ENCODE peak calls at places on chromosomes 12 and 14, in four cellular contexts. One of them, this sample, is unnamed. For H3K4me1, the result is how much of the 10 kb centered on the place peaks cover.

GRCh38 chr14:28756896-28757570 is 9.6 kb upstream of the FOXG1 start:
- DNase-seq in psoas muscle: no peak
- DNase-seq in left lung: no peak
- DNase-seq in A549: peak
- DNase-seq in this sample: no peak

GRCh38 chr12:51391047-51391837 is at the start of gene GALNT6:
- DNase-seq in psoas muscle: no peak
- DNase-seq in left lung: peak
- DNase-seq in A549: no peak
- DNase-seq in this sample: peak

GRCh38 chr14:72630374-72630773 is 263.5 kb downstream of the DPF3 start:
- DNase-seq in psoas muscle: no peak
- DNase-seq in left lung: no peak
- DNase-seq in A549: no peak
- DNase-seq in this sample: peak

GRCh38 chr14:74739293-74740030 is 23.7 kb upstream of the YLPM1 start:
- DNase-seq in psoas muscle: no peak
- DNase-seq in left lung: no peak
- DNase-seq in A549: peak
- DNase-seq in this sample: no peak

GRCh38 chr14:90553298-90553920 is 156.6 kb downstream of the CALM1 start:
- DNase-seq in psoas muscle: no peak
- DNase-seq in left lung: no peak
- DNase-seq in A549: no peak
- DNase-seq in this sample: no peak

GRCh38 chr12:25089738-25090137 is 105.2 kb downstream of the DNAI7 start:
- DNase-seq in psoas muscle: no peak
- DNase-seq in left lung: no peak
- DNase-seq in A549: no peak
- DNase-seq in this sample: no peak

GRCh38 chr12:40672650-40673319 is 19.5 kb upstream of the CNTN1 start:
- DNase-seq in psoas muscle: no peak
- DNase-seq in left lung: no peak
- DNase-seq in A549: no peak
- DNase-seq in this sample: no peak

GRCh38 chr12:124927325-124928094 is 13.1 kb upstream of the UBC start:
- DNase-seq in psoas muscle: peak
- DNase-seq in left lung: peak
- DNase-seq in A549: peak
- DNase-seq in this sample: peak

GRCh38 chr12:3515506-3515905 is 24.5 kb downstream of the PRMT8 start:
- DNase-seq in psoas muscle: no peak
- DNase-seq in left lung: no peak
- DNase-seq in A549: no peak
- DNase-seq in this sample: no peak

GRCh38 chr12:57473886-57474285 is 5.8 kb downstream of the ARHGAP9 start:
- DNase-seq in psoas muscle: no peak
- DNase-seq in left lung: no peak
- DNase-seq in A549: no peak
- DNase-seq in this sample: no peak

GRCh38 chr14:39731912-39732311 is 299.7 kb upstream of the FBXO33 start:
- DNase-seq in psoas muscle: no peak
- DNase-seq in left lung: no peak
- DNase-seq in A549: peak
- DNase-seq in this sample: no peak

GRCh38 chr14:87797001-87797400 is 196.0 kb downstream of the GALC start:
- DNase-seq in psoas muscle: no peak
- DNase-seq in left lung: no peak
- DNase-seq in A549: no peak
- DNase-seq in this sample: no peak
- H3K4me1 ChIP-seq in psoas muscle: under half
- H3K4me1 ChIP-seq in left lung: under half
- H3K4me1 ChIP-seq in A549: under half
- H3K4me1 ChIP-seq in this sample: under half

GRCh38 chr14:53967606-53968005 is 11.0 kb upstream of the BMP4 start:
- DNase-seq in psoas muscle: no peak
- DNase-seq in left lung: no peak
- DNase-seq in A549: no peak
- DNase-seq in this sample: no peak

GRCh38 chr14:53968756-53969155 is 12.1 kb upstream of the BMP4 start:
- DNase-seq in psoas muscle: no peak
- DNase-seq in left lung: no peak
- DNase-seq in A549: no peak
- DNase-seq in this sample: no peak

GRCh38 chr14:53962954-53963490 is 6.4 kb upstream of the BMP4 start:
- DNase-seq in psoas muscle: no peak
- DNase-seq in left lung: no peak
- DNase-seq in A549: no peak
- DNase-seq in this sample: no peak

GRCh38 chr14:53964249-53964648 is 7.6 kb upstream of the BMP4 start:
- DNase-seq in psoas muscle: no peak
- DNase-seq in left lung: no peak
- DNase-seq in A549: no peak
- DNase-seq in this sample: no peak

GRCh38 chr14:53963491-53964227 is 7.0 kb upstream of the BMP4 start:
- DNase-seq in psoas muscle: peak
- DNase-seq in left lung: peak
- DNase-seq in A549: peak
- DNase-seq in this sample: peak
- H3K4me3 ChIP-seq in psoas muscle: peak
- H3K4me3 ChIP-seq in left lung: peak
- H3K4me3 ChIP-seq in A549: peak
- H3K4me3 ChIP-seq in this sample: peak

GRCh38 chr12:106291342-106291741 is 11.2 kb upstream of the TCP11L2 start:
- DNase-seq in psoas muscle: no peak
- DNase-seq in left lung: no peak
- DNase-seq in A549: no peak
- DNase-seq in this sample: no peak
- H3K27ac ChIP-seq in psoas muscle: no peak
- H3K27ac ChIP-seq in left lung: peak
- H3K27ac ChIP-seq in A549: no peak
- H3K27ac ChIP-seq in this sample: no peak

GRCh38 chr14:68931063-68931462 is 48.0 kb downstream of the ACTN1 start:
- DNase-seq in psoas muscle: no peak
- DNase-seq in left lung: no peak
- DNase-seq in A549: no peak
- DNase-seq in this sample: no peak
- H3K4me1 ChIP-seq in psoas muscle: under half
- H3K4me1 ChIP-seq in left lung: half or more
- H3K4me1 ChIP-seq in A549: half or more
- H3K4me1 ChIP-seq in this sample: under half

GRCh38 chr12:68854554-68854953 is 46.6 kb downstream of the MDM2 start:
- DNase-seq in psoas muscle: no peak
- DNase-seq in left lung: no peak
- DNase-seq in A549: no peak
- DNase-seq in this sample: no peak

GRCh38 chr12:68851592-68851952 is 43.6 kb downstream of the MDM2 start:
- DNase-seq in psoas muscle: no peak
- DNase-seq in left lung: no peak
- DNase-seq in A549: no peak
- DNase-seq in this sample: no peak

GRCh38 chr12:68854078-68854468 is 46.1 kb downstream of the MDM2 start:
- DNase-seq in psoas muscle: no peak
- DNase-seq in left lung: no peak
- DNase-seq in A549: no peak
- DNase-seq in this sample: no peak

GRCh38 chr12:68855111-68855510 is 47.1 kb downstream of the MDM2 start:
- DNase-seq in psoas muscle: no peak
- DNase-seq in left lung: no peak
- DNase-seq in A549: no peak
- DNase-seq in this sample: no peak

DNA sequence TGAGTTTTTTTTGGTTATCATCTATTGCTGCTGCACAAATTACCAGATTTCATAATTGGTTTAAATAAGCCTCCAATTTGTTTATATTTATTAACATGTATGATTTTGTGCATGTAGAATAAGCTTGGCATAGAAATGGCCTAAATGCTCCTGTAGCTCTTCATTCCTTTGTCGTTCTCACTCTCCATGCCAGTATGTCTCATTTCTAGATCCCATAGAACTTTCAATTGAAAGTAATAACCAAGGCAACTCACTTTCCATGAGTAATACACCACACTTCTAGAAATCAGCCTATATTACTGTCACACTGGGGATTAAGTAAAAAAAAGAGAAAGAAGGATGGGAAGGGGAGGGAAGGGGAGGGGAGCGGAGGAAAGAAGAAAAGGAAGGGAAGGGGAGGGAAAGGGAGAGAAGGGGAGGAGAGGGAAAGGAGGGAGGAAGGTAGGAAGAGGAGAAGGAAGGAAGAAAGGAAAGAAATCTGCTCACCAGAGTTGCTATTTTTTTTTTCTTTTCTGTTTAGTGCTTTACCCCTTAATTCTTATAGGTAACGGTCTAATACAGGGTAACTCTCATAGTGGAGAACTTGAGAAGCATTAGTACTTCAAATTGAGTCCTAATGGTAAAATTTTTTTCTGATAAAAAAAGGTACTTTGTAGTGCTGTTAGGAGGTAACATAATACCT is 45.6 kb downstream of the MDM2 start:
- DNase-seq in psoas muscle: no peak
- DNase-seq in left lung: no peak
- DNase-seq in A549: no peak
- DNase-seq in this sample: no peak
- H3K4me3 ChIP-seq in psoas muscle: no peak
- H3K4me3 ChIP-seq in left lung: no peak
- H3K4me3 ChIP-seq in A549: no peak
- H3K4me3 ChIP-seq in this sample: no peak

GRCh38 chr12:32874926-32875325 is 21.7 kb downstream of the PKP2 start:
- DNase-seq in psoas muscle: no peak
- DNase-seq in left lung: no peak
- DNase-seq in A549: no peak
- DNase-seq in this sample: no peak

GRCh38 chr12:32875990-32876389 is 20.6 kb downstream of the PKP2 start:
- DNase-seq in psoas muscle: no peak
- DNase-seq in left lung: no peak
- DNase-seq in A549: no peak
- DNase-seq in this sample: no peak

GRCh38 chr12:32868885-32869284 is 27.7 kb downstream of the PKP2 start:
- DNase-seq in psoas muscle: no peak
- DNase-seq in left lung: no peak
- DNase-seq in A549: no peak
- DNase-seq in this sample: no peak

GRCh38 chr12:32874083-32874482 is 22.5 kb downstream of the PKP2 start:
- DNase-seq in psoas muscle: no peak
- DNase-seq in left lung: no peak
- DNase-seq in A549: no peak
- DNase-seq in this sample: no peak

DNA sequence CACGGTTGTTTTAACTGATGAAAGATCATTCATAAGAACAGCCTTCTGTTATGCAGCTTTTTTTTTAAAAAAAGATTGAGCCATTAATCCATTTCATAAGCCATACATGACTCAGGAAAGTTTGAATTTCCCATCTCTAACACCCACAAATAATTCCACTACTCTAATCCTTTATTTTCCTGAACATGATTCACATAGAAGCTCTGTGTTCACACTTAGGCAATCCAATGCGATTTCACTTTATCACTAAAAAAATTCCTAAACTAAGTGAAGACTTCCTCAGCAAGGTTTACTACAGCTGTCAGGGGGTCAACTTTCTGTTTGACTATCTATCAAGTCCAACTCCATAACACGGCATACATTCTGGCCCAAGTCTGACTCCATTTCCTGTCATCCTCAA is 25.9 kb downstream of the PKP2 start:
- DNase-seq in psoas muscle: no peak
- DNase-seq in left lung: no peak
- DNase-seq in A549: no peak
- DNase-seq in this sample: no peak
- H3K27ac ChIP-seq in psoas muscle: no peak
- H3K27ac ChIP-seq in left lung: no peak
- H3K27ac ChIP-seq in A549: no peak
- H3K27ac ChIP-seq in this sample: no peak

GRCh38 chr12:101828463-101829196 is 2.1 kb downstream of the GNPTAB start:
- DNase-seq in psoas muscle: no peak
- DNase-seq in left lung: no peak
- DNase-seq in A549: no peak
- DNase-seq in this sample: no peak
- H3K4me1 ChIP-seq in psoas muscle: under half
- H3K4me1 ChIP-seq in left lung: half or more
- H3K4me1 ChIP-seq in A549: under half
- H3K4me1 ChIP-seq in this sample: under half

DNA sequence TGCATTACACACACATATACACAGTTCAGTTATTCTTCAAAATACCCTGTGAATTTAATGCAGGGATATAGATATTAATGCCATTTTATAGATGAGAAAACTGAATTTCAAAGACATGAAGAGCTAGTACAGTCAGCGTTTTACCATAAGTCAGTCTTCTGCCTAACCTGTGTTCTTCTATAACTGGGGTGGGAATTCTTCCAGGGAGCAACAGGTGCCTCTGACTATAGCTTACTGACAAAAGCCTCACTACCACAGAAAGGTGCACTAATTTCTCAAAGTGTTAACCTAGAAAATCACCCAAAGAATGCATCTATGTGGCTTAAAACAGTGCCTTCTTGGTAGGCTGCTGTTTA is 84.4 kb downstream of the STXBP6 start:
- DNase-seq in psoas muscle: no peak
- DNase-seq in left lung: no peak
- DNase-seq in A549: no peak
- DNase-seq in this sample: no peak
- H3K4me3 ChIP-seq in psoas muscle: no peak
- H3K4me3 ChIP-seq in left lung: no peak
- H3K4me3 ChIP-seq in A549: no peak
- H3K4me3 ChIP-seq in this sample: no peak

This sample was measured in ascending aorta.